ENCODE peak calls at places on chromosomes 13 and 19, in nine cellular contexts. One of them, this sample, is unnamed.

GRCh38 chr19:48746738-48747575 is at the start of gene IZUMO1:
- DNase-seq in mammary epithelial cell: no peak
- DNase-seq in kidney epithelial cell: peak; percentile 72
- DNase-seq in brain microvascular endothelial cell: peak; percentile 94
- DNase-seq in lung: peak; percentile 76
- DNase-seq in IMR-90: peak; percentile 90
- DNase-seq in GM12864: no peak
- DNase-seq in lower leg skin: no peak
- DNase-seq in fibroblast of lung: peak; percentile 87
- DNase-seq in this sample: peak; percentile 83

GRCh38 chr13:102693781-102694180 is 1.1 kb downstream of the METTL21C start:
- DNase-seq in mammary epithelial cell: no peak
- DNase-seq in kidney epithelial cell: no peak
- DNase-seq in brain microvascular endothelial cell: no peak
- DNase-seq in lung: no peak
- DNase-seq in IMR-90: peak; percentile 64
- DNase-seq in GM12864: no peak
- DNase-seq in lower leg skin: no peak
- DNase-seq in fibroblast of lung: peak; percentile 37
- DNase-seq in this sample: no peak

GRCh38 chr19:2798733-2799132 is 13.4 kb downstream of the THOP1 start:
- DNase-seq in mammary epithelial cell: no peak
- DNase-seq in kidney epithelial cell: no peak
- DNase-seq in brain microvascular endothelial cell: no peak
- DNase-seq in lung: no peak
- DNase-seq in IMR-90: peak; percentile 7
- DNase-seq in GM12864: no peak
- DNase-seq in lower leg skin: no peak
- DNase-seq in fibroblast of lung: no peak
- DNase-seq in this sample: no peak

GRCh38 chr13:35592457-35592856 is 116.0 kb upstream of the MAB21L1 start:
- DNase-seq in mammary epithelial cell: no peak
- DNase-seq in kidney epithelial cell: no peak
- DNase-seq in brain microvascular endothelial cell: no peak
- DNase-seq in lung: no peak
- DNase-seq in IMR-90: no peak
- DNase-seq in GM12864: no peak
- DNase-seq in lower leg skin: no peak
- DNase-seq in fibroblast of lung: no peak
- DNase-seq in this sample: no peak

GRCh38 chr19:14775855-14776254 is 2.5 kb downstream of the ADGRE2 start:
- DNase-seq in mammary epithelial cell: no peak
- DNase-seq in kidney epithelial cell: no peak
- DNase-seq in brain microvascular endothelial cell: no peak
- DNase-seq in lung: no peak
- DNase-seq in IMR-90: no peak
- DNase-seq in GM12864: no peak
- DNase-seq in lower leg skin: no peak
- DNase-seq in fibroblast of lung: no peak
- DNase-seq in this sample: no peak

GRCh38 chr19:20077791-20078463 is at the start of gene ZNF90:
- DNase-seq in mammary epithelial cell: peak; percentile 96
- DNase-seq in kidney epithelial cell: peak; percentile 91
- DNase-seq in brain microvascular endothelial cell: peak; percentile 95
- DNase-seq in lung: peak; percentile 92
- DNase-seq in IMR-90: peak; percentile 93
- DNase-seq in GM12864: peak; percentile 83
- DNase-seq in lower leg skin: peak; percentile 95
- DNase-seq in fibroblast of lung: peak; percentile 96
- DNase-seq in this sample: peak; percentile 98

GRCh38 chr13:24627090-24627714 is 53.0 kb upstream of the ATP12A start:
- DNase-seq in mammary epithelial cell: no peak
- DNase-seq in kidney epithelial cell: no peak
- DNase-seq in brain microvascular endothelial cell: no peak
- DNase-seq in lung: no peak
- DNase-seq in IMR-90: no peak
- DNase-seq in GM12864: no peak
- DNase-seq in lower leg skin: no peak
- DNase-seq in fibroblast of lung: no peak
- DNase-seq in this sample: peak; percentile 35

GRCh38 chr13:78030351-78030750 is 111.7 kb upstream of the EDNRB start:
- DNase-seq in mammary epithelial cell: no peak
- DNase-seq in kidney epithelial cell: no peak
- DNase-seq in brain microvascular endothelial cell: no peak
- DNase-seq in lung: no peak
- DNase-seq in IMR-90: no peak
- DNase-seq in GM12864: no peak
- DNase-seq in lower leg skin: no peak
- DNase-seq in fibroblast of lung: no peak
- DNase-seq in this sample: no peak

GRCh38 chr13:28728642-28729041 is 9.9 kb upstream of the SLC46A3 start:
- DNase-seq in mammary epithelial cell: no peak
- DNase-seq in kidney epithelial cell: no peak
- DNase-seq in brain microvascular endothelial cell: no peak
- DNase-seq in lung: no peak
- DNase-seq in IMR-90: no peak
- DNase-seq in GM12864: no peak
- DNase-seq in lower leg skin: no peak
- DNase-seq in fibroblast of lung: no peak
- DNase-seq in this sample: no peak

GRCh38 chr19:39139305-39140194 is 14.0 kb downstream of the PAK4 start:
- DNase-seq in mammary epithelial cell: no peak
- DNase-seq in kidney epithelial cell: no peak
- DNase-seq in brain microvascular endothelial cell: no peak
- DNase-seq in lung: no peak
- DNase-seq in IMR-90: no peak
- DNase-seq in GM12864: no peak
- DNase-seq in lower leg skin: no peak
- DNase-seq in fibroblast of lung: peak; percentile 42
- DNase-seq in this sample: no peak

GRCh38 chr13:86581711-86582110 is 782.5 kb upstream of the SLITRK6 start:
- DNase-seq in mammary epithelial cell: peak; percentile 25
- DNase-seq in kidney epithelial cell: peak; percentile 37
- DNase-seq in brain microvascular endothelial cell: no peak
- DNase-seq in lung: no peak
- DNase-seq in IMR-90: peak; percentile 69
- DNase-seq in GM12864: no peak
- DNase-seq in lower leg skin: no peak
- DNase-seq in fibroblast of lung: peak; percentile 70
- DNase-seq in this sample: peak; percentile 50

GRCh38 chr13:108927615-108928014 is 298.2 kb downstream of the MYO16 start:
- DNase-seq in mammary epithelial cell: no peak
- DNase-seq in kidney epithelial cell: no peak
- DNase-seq in brain microvascular endothelial cell: no peak
- DNase-seq in lung: no peak
- DNase-seq in IMR-90: no peak
- DNase-seq in GM12864: no peak
- DNase-seq in lower leg skin: no peak
- DNase-seq in fibroblast of lung: no peak
- DNase-seq in this sample: no peak

GRCh38 chr13:51125495-51126226 is 14.6 kb upstream of the C13orf42 start:
- DNase-seq in mammary epithelial cell: peak; percentile 22
- DNase-seq in kidney epithelial cell: no peak
- DNase-seq in brain microvascular endothelial cell: peak; percentile 54
- DNase-seq in lung: peak; percentile 42
- DNase-seq in IMR-90: peak; percentile 54
- DNase-seq in GM12864: peak; percentile 26
- DNase-seq in lower leg skin: peak; percentile 20
- DNase-seq in fibroblast of lung: peak; percentile 50
- DNase-seq in this sample: peak; percentile 72

GRCh38 chr13:36329355-36329754 is 16.8 kb downstream of the SPART start:
- DNase-seq in mammary epithelial cell: no peak
- DNase-seq in kidney epithelial cell: no peak
- DNase-seq in brain microvascular endothelial cell: no peak
- DNase-seq in lung: no peak
- DNase-seq in IMR-90: peak; percentile 46
- DNase-seq in GM12864: no peak
- DNase-seq in lower leg skin: no peak
- DNase-seq in fibroblast of lung: no peak
- DNase-seq in this sample: peak; percentile 4

GRCh38 chr19:8004723-8005513 is 523 bp downstream of the ELAVL1 start:
- DNase-seq in mammary epithelial cell: no peak
- DNase-seq in kidney epithelial cell: no peak
- DNase-seq in brain microvascular endothelial cell: no peak
- DNase-seq in lung: no peak
- DNase-seq in IMR-90: peak; percentile 21
- DNase-seq in GM12864: no peak
- DNase-seq in lower leg skin: no peak
- DNase-seq in fibroblast of lung: peak; percentile 23
- DNase-seq in this sample: peak; percentile 21

GRCh38 chr13:43433691-43434121 is 353.1 kb downstream of the ENOX1 start:
- DNase-seq in mammary epithelial cell: peak; percentile 0
- DNase-seq in kidney epithelial cell: no peak
- DNase-seq in brain microvascular endothelial cell: peak; percentile 3
- DNase-seq in lung: no peak
- DNase-seq in IMR-90: no peak
- DNase-seq in GM12864: no peak
- DNase-seq in lower leg skin: no peak
- DNase-seq in fibroblast of lung: no peak
- DNase-seq in this sample: no peak

GRCh38 chr19:17797397-17798201 is 2.7 kb downstream of the B3GNT3 start:
- DNase-seq in mammary epithelial cell: peak; percentile 90
- DNase-seq in kidney epithelial cell: no peak
- DNase-seq in brain microvascular endothelial cell: no peak
- DNase-seq in lung: no peak
- DNase-seq in IMR-90: no peak
- DNase-seq in GM12864: no peak
- DNase-seq in lower leg skin: no peak
- DNase-seq in fibroblast of lung: no peak
- DNase-seq in this sample: peak; percentile 95

GRCh38 chr13:44323754-44324153 is 49.9 kb upstream of the SERP2 start:
- DNase-seq in mammary epithelial cell: no peak
- DNase-seq in kidney epithelial cell: no peak
- DNase-seq in brain microvascular endothelial cell: no peak
- DNase-seq in lung: no peak
- DNase-seq in IMR-90: no peak
- DNase-seq in GM12864: no peak
- DNase-seq in lower leg skin: no peak
- DNase-seq in fibroblast of lung: no peak
- DNase-seq in this sample: peak; percentile 80

GRCh38 chr19:17333611-17334413 is 843 bp downstream of the ANO8 start:
- DNase-seq in mammary epithelial cell: peak; percentile 80
- DNase-seq in kidney epithelial cell: peak; percentile 70
- DNase-seq in brain microvascular endothelial cell: peak; percentile 78
- DNase-seq in lung: peak; percentile 53
- DNase-seq in IMR-90: peak; percentile 80
- DNase-seq in GM12864: no peak
- DNase-seq in lower leg skin: no peak
- DNase-seq in fibroblast of lung: peak; percentile 85
- DNase-seq in this sample: peak; percentile 89

GRCh38 chr19:50492303-50493052 is 15.8 kb upstream of the GARIN5A start:
- DNase-seq in mammary epithelial cell: no peak
- DNase-seq in kidney epithelial cell: no peak
- DNase-seq in brain microvascular endothelial cell: no peak
- DNase-seq in lung: no peak
- DNase-seq in IMR-90: no peak
- DNase-seq in GM12864: no peak
- DNase-seq in lower leg skin: no peak
- DNase-seq in fibroblast of lung: no peak
- DNase-seq in this sample: no peak

GRCh38 chr19:3506384-3507340 is 551 bp downstream of the FZR1 start:
- DNase-seq in mammary epithelial cell: peak; percentile 40
- DNase-seq in kidney epithelial cell: no peak
- DNase-seq in brain microvascular endothelial cell: peak; percentile 9
- DNase-seq in lung: peak; percentile 47
- DNase-seq in IMR-90: no peak
- DNase-seq in GM12864: no peak
- DNase-seq in lower leg skin: peak; percentile 27
- DNase-seq in fibroblast of lung: no peak
- DNase-seq in this sample: no peak

GRCh38 chr19:51356159-51356801 is 9.9 kb downstream of the ETFB start:
- DNase-seq in mammary epithelial cell: no peak
- DNase-seq in kidney epithelial cell: no peak
- DNase-seq in brain microvascular endothelial cell: no peak
- DNase-seq in lung: no peak
- DNase-seq in IMR-90: no peak
- DNase-seq in GM12864: no peak
- DNase-seq in lower leg skin: no peak
- DNase-seq in fibroblast of lung: no peak
- DNase-seq in this sample: no peak

DNA sequence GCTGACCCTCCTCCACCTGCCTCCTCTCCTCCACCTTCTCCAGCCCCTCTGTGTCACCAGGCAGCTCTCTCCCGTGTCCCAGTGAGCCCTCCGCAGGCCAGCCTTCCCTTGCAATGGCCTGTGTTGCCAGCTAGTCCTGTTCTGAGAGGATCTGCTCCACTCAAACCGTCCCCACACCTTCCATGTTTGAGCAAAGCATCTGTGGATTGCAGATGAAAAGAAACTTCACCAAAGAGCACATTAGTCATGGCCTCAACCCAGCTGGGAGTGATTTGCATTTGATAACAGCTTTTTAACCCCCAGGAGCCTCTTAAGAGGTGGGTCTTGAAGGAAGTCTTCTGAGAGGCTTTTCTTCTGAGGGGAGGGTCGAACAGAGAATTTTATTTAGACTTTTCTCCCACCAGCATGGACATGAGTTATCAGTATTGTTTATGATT is 72.8 kb downstream of the COL4A2 start:
- DNase-seq in mammary epithelial cell: no peak
- DNase-seq in kidney epithelial cell: no peak
- DNase-seq in brain microvascular endothelial cell: peak; percentile 77
- DNase-seq in lung: no peak
- DNase-seq in IMR-90: peak; percentile 89
- DNase-seq in GM12864: no peak
- DNase-seq in lower leg skin: no peak
- DNase-seq in fibroblast of lung: peak; percentile 86
- DNase-seq in this sample: peak; percentile 24
- H3K4me3 ChIP-seq in mammary epithelial cell: no peak overlapping the region
- H3K4me3 ChIP-seq in kidney epithelial cell: no peak overlapping the region
- H3K4me3 ChIP-seq in brain microvascular endothelial cell: no peak overlapping the region
- H3K4me3 ChIP-seq in lung: no peak overlapping the region
- H3K4me3 ChIP-seq in IMR-90: no peak overlapping the region
- H3K4me3 ChIP-seq in GM12864: no peak overlapping the region
- H3K4me3 ChIP-seq in lower leg skin: no peak overlapping the region
- H3K4me3 ChIP-seq in fibroblast of lung: no peak overlapping the region
- H3K4me3 ChIP-seq in this sample: no peak overlapping the region

GRCh38 chr19:11984986-11985385 is 20.1 kb downstream of the ZNF763 start:
- DNase-seq in mammary epithelial cell: no peak
- DNase-seq in kidney epithelial cell: no peak
- DNase-seq in brain microvascular endothelial cell: no peak
- DNase-seq in lung: no peak
- DNase-seq in IMR-90: no peak
- DNase-seq in GM12864: no peak
- DNase-seq in lower leg skin: no peak
- DNase-seq in fibroblast of lung: no peak
- DNase-seq in this sample: no peak
- TF ChIP-seq CTCF in mammary epithelial cell: no peak
- TF ChIP-seq CTCF in kidney epithelial cell: no peak
- TF ChIP-seq CTCF in brain microvascular endothelial cell: peak; percentile 25
- TF ChIP-seq CTCF in lung: no peak
- TF ChIP-seq CTCF in IMR-90: no peak
- TF ChIP-seq CTCF in GM12864: peak; percentile 42
- TF ChIP-seq CTCF in lower leg skin: no peak
- TF ChIP-seq CTCF in fibroblast of lung: no peak
- TF ChIP-seq CTCF in this sample: no peak

GRCh38 chr13:80297503-80297902 is 43.4 kb downstream of the SPRY2 start:
- DNase-seq in mammary epithelial cell: no peak
- DNase-seq in kidney epithelial cell: no peak
- DNase-seq in brain microvascular endothelial cell: no peak
- DNase-seq in lung: no peak
- DNase-seq in IMR-90: no peak
- DNase-seq in GM12864: no peak
- DNase-seq in lower leg skin: no peak
- DNase-seq in fibroblast of lung: no peak
- DNase-seq in this sample: no peak
- H3K4me3 ChIP-seq in mammary epithelial cell: no peak overlapping the region
- H3K4me3 ChIP-seq in kidney epithelial cell: no peak overlapping the region
- H3K4me3 ChIP-seq in brain microvascular endothelial cell: no peak overlapping the region
- H3K4me3 ChIP-seq in lung: no peak overlapping the region
- H3K4me3 ChIP-seq in IMR-90: no peak overlapping the region
- H3K4me3 ChIP-seq in GM12864: no peak overlapping the region
- H3K4me3 ChIP-seq in lower leg skin: no peak overlapping the region
- H3K4me3 ChIP-seq in fibroblast of lung: no peak overlapping the region
- H3K4me3 ChIP-seq in this sample: no peak overlapping the region

GRCh38 chr19:32324631-32325215 is 20.7 kb upstream of the ZNF507 start:
- DNase-seq in mammary epithelial cell: no peak
- DNase-seq in kidney epithelial cell: no peak
- DNase-seq in brain microvascular endothelial cell: no peak
- DNase-seq in lung: no peak
- DNase-seq in IMR-90: peak; percentile 6
- DNase-seq in GM12864: no peak
- DNase-seq in lower leg skin: no peak
- DNase-seq in fibroblast of lung: no peak
- DNase-seq in this sample: no peak
- TF ChIP-seq CTCF in mammary epithelial cell: no peak
- TF ChIP-seq CTCF in kidney epithelial cell: no peak
- TF ChIP-seq CTCF in brain microvascular endothelial cell: peak; percentile 34
- TF ChIP-seq CTCF in lung: no peak
- TF ChIP-seq CTCF in IMR-90: peak; percentile 20
- TF ChIP-seq CTCF in GM12864: no peak
- TF ChIP-seq CTCF in lower leg skin: no peak
- TF ChIP-seq CTCF in fibroblast of lung: peak; percentile 29
- TF ChIP-seq CTCF in this sample: peak; percentile 20

This sample was measured in epithelial cell of esophagus.